ENCODE peak calls at places on chromosomes 2 and 18, in five cellular contexts. H is aorta, T is PC-3, Y is heart left ventricle, C is heart right ventricle. F is an unnamed sample.

GRCh38 chr18:76168206-76168605 is 326.8 kb downstream of the ZNF516 start:
- DNase-seq in H (no peak), Y (no peak), T (no peak), C (no peak), F (no peak)

GRCh38 chr2:215553946-215554345 is 118.1 kb upstream of the FN1 start:
- DNase-seq in H (no peak), C (no peak), Y (no peak), T (no peak), F (no peak)

GRCh38 chr18:60232541-60232940 is 140.0 kb downstream of the MC4R start:
- DNase-seq in T (peak; percentile 89), Y (no peak), C (no peak), H (no peak), F (no peak)

GRCh38 chr2:9191044-9191481 is 15.5 kb upstream of the ASAP2 start:
- DNase-seq in T (no peak), Y (peak; percentile 92), H (peak; percentile 98), C (peak; percentile 80), F (peak; percentile 50)

GRCh38 chr2:168054657-168055056 is 192.7 kb downstream of the STK39 start:
- DNase-seq in H (no peak), Y (no peak), T (no peak), C (no peak), F (no peak)

GRCh38 chr2:233380132-233381012 is 26.1 kb downstream of the DGKD start:
- DNase-seq in T (no peak), C (no peak), Y (no peak), H (no peak), F (no peak)

GRCh38 chr2:140027320-140027719 is 1247.1 kb upstream of the NXPH2 start:
- DNase-seq in H (no peak), Y (no peak), C (no peak), T (peak; percentile 13), F (no peak)

GRCh38 chr18:55633032-55633431 is 45.0 kb upstream of the TCF4 start:
- DNase-seq in H (no peak), C (no peak), T (peak; percentile 3), Y (no peak), F (no peak)

GRCh38 chr2:120538691-120539420 is 192.9 kb downstream of the INHBB start:
- DNase-seq in H (no peak), Y (no peak), C (no peak), T (peak; percentile 74), F (no peak)

GRCh38 chr2:239697765-239698164 is 296.9 kb upstream of the HDAC4 start:
- DNase-seq in C (no peak), T (no peak), H (peak; percentile 24), Y (no peak), F (no peak)

GRCh38 chr2:134450114-134450513 is 196.2 kb downstream of the MGAT5 start:
- DNase-seq in C (no peak), T (no peak), H (no peak), Y (no peak), F (no peak)

GRCh38 chr18:59881728-59882685 is 17.8 kb upstream of the PMAIP1 start:
- DNase-seq in T (peak; percentile 74), Y (no peak), H (no peak), C (no peak), F (no peak)

GRCh38 chr2:238596571-238597551 is 170.1 kb downstream of the ASB1 start:
- DNase-seq in Y (peak; percentile 74), H (peak; percentile 73), T (peak; percentile 94), C (peak; percentile 54), F (peak; percentile 46)

GRCh38 chr2:147098946-147099345 is 745.9 kb upstream of the ACVR2A start:
- DNase-seq in T (no peak), H (no peak), Y (no peak), C (no peak), F (no peak)

GRCh38 chr2:200756618-200757321 is 54.9 kb upstream of the BZW1 start:
- DNase-seq in C (no peak), Y (no peak), T (peak; percentile 93), H (no peak), F (no peak)

GRCh38 chr2:195495356-195495755 is 161.7 kb upstream of the SLC39A10 start:
- DNase-seq in T (no peak), H (no peak), Y (no peak), C (no peak), F (no peak)

GRCh38 chr18:34710430-34711386 is 610 bp downstream of the DTNA start:
- DNase-seq in Y (no peak), C (no peak), T (no peak), H (no peak), F (no peak)

GRCh38 chr2:104431701-104432121 is 422.2 kb upstream of the POU3F3 start:
- DNase-seq in Y (no peak), C (no peak), H (no peak), T (no peak), F (no peak)

GRCh38 chr2:169303579-169304285 is 58.6 kb downstream of the LRP2 start:
- DNase-seq in T (no peak), C (no peak), Y (no peak), H (no peak), F (no peak)

GRCh38 chr2:70104231-70105111 is 17.2 kb downstream of the PCBP1 start:
- DNase-seq in C (no peak), Y (peak; percentile 51), H (no peak), T (no peak), F (peak; percentile 63)

GRCh38 chr2:19059076-19059475 is 299.3 kb downstream of the OSR1 start:
- DNase-seq in C (no peak), H (no peak), T (peak; percentile 90), Y (no peak), F (no peak)

GRCh38 chr18:42736074-42736473 is 379.4 kb downstream of the RIT2 start:
- DNase-seq in H (no peak), C (no peak), Y (no peak), T (no peak), F (no peak)

GRCh38 chr2:171102802-171103201 is 57.9 kb downstream of the TLK1 start:
- DNase-seq in C (no peak), T (no peak), H (no peak), Y (no peak), F (no peak)

GRCh38 chr2:101396352-101396717 is 9.0 kb upstream of the CREG2 start:
- DNase-seq in H (no peak), C (no peak), T (peak; percentile 96), Y (no peak), F (no peak)

GRCh38 chr2:160207271-160207670 is 7.2 kb upstream of the ITGB6 start:
- DNase-seq in Y (no peak), H (no peak), C (no peak), T (peak; percentile 50), F (no peak)

GRCh38 chr2:63856302-63856600 is 14.6 kb downstream of the UGP2 start:
- DNase-seq in C (no peak), H (no peak), Y (no peak), T (no peak), F (no peak)

GRCh38 chr2:15009681-15010080 is 377.2 kb downstream of the LRATD1 start:
- DNase-seq in Y (no peak), H (no peak), T (no peak), C (no peak), F (no peak)

GRCh38 chr2:53463771-53464726 is 303.6 kb upstream of the CHAC2 start:
- DNase-seq in H (no peak), C (no peak), T (no peak), Y (no peak), F (no peak)

GRCh38 chr2:207805566-207806226 is 36.0 kb upstream of the FZD5 start:
- DNase-seq in C (no peak), H (no peak), Y (no peak), T (peak; percentile 66), F (no peak)

GRCh38 chr2:249538-250042 is 14.2 kb downstream of the SH3YL1 start:
- DNase-seq in C (no peak), H (no peak), Y (no peak), T (no peak), F (no peak)

GRCh38 chr18:72273025-72273424 is 271.1 kb downstream of the CBLN2 start:
- DNase-seq in H (no peak), T (no peak), C (no peak), Y (no peak), F (no peak)
- H3K9me3 ChIP-seq in H (peaks cover 2% of the 10 kb centered on the region), T (peaks cover 5% of the 10 kb centered on the region), C (peaks cover 30% of the 10 kb centered on the region), Y (peaks cover 8% of the 10 kb centered on the region), F (no peaks in the 10 kb centered on the region)

GRCh38 chr18:3333056-3333720 is 71.3 kb downstream of the MYL12B start:
- DNase-seq in Y (no peak), C (no peak), H (no peak), T (no peak), F (no peak)

GRCh38 chr18:3330622-3331021 is 68.7 kb downstream of the MYL12B start:
- DNase-seq in T (peak; percentile 53), C (no peak), H (no peak), Y (no peak), F (no peak)

GRCh38 chr18:3332376-3332775 is 70.4 kb downstream of the MYL12B start:
- DNase-seq in H (no peak), T (no peak), Y (no peak), C (no peak), F (no peak)

GRCh38 chr18:3329871-3330270 is 67.9 kb downstream of the MYL12B start:
- DNase-seq in H (no peak), Y (no peak), T (no peak), C (no peak), F (no peak)

GRCh38 chr18:3333721-3334386 is 71.9 kb downstream of the MYL12B start:
- DNase-seq in Y (no peak), C (no peak), T (no peak), H (no peak), F (no peak)
- H3K27ac ChIP-seq in Y (no peak overlapping the region), C (no peak overlapping the region), T (no peak overlapping the region), H (no peak overlapping the region), F (no peak overlapping the region)

GRCh38 chr18:13703899-13704298 is 22.5 kb downstream of the FAM210A start:
- DNase-seq in T (peak; percentile 34), C (no peak), H (no peak), Y (no peak), F (no peak)
- H3K9me3 ChIP-seq in T (peaks cover 53% of the 10 kb centered on the region), C (peaks cover 59% of the 10 kb centered on the region), H (no peaks in the 10 kb centered on the region), Y (no peaks in the 10 kb centered on the region), F (no peaks in the 10 kb centered on the region)

GRCh38 chr2:25517701-25518100 is 155.7 kb downstream of the DTNB start:
- DNase-seq in Y (no peak), T (no peak), C (no peak), H (no peak), F (no peak)

GRCh38 chr2:25512707-25513106 is 160.7 kb downstream of the DTNB start:
- DNase-seq in H (no peak), T (peak; percentile 39), Y (no peak), C (no peak), F (no peak)

GRCh38 chr2:25514043-25514627 is 159.2 kb downstream of the DTNB start:
- DNase-seq in T (no peak), Y (no peak), C (no peak), H (no peak), F (no peak)
- H3K27ac ChIP-seq in T (no peak overlapping the region), Y (no peak overlapping the region), C (no peak overlapping the region), H (no peak overlapping the region), F (no peak overlapping the region)

GRCh38 chr18:72566327-72566726 is 22.2 kb upstream of the CBLN2 start:
- DNase-seq in C (no peak), T (no peak), H (no peak), Y (no peak), F (no peak)
- H3K9me3 ChIP-seq in C (peaks cover 17% of the 10 kb centered on the region), T (no peaks in the 10 kb centered on the region), H (peaks cover 5% of the 10 kb centered on the region), Y (no peaks in the 10 kb centered on the region), F (no peaks in the 10 kb centered on the region)

GRCh38 chr2:1374281-1374680 is 39.0 kb upstream of the TPO start:
- DNase-seq in C (no peak), T (no peak), H (no peak), Y (no peak), F (no peak)
- H3K27ac ChIP-seq in C (peak overlapping the region; percentile 79), T (no peak overlapping the region), H (no peak overlapping the region), Y (peak overlapping the region; percentile 40), F (no peak overlapping the region)

F was measured in ovary.